ENCODE peak calls at places on chromosomes 12 and 14, in five cellular contexts. O is CD4-positive, alpha-beta T cell; H is H54; K is hypothalamus; M is pons. Q is an unnamed sample.

GRCh38 chr12:6469609-6470374 is 685 bp downstream of the VAMP1 start:
- DNase-seq in K (no peak), M (no peak), O (no peak), H (no peak), Q (no peak)

GRCh38 chr12:46764005-46764404 is 61.8 kb downstream of the SLC38A4 start:
- DNase-seq in O (no peak), M (no peak), K (no peak), H (no peak), Q (no peak)

GRCh38 chr12:58393152-58393551 is 451.8 kb downstream of the ATP23 start:
- DNase-seq in H (peak), M (no peak), K (no peak), O (no peak), Q (no peak)

GRCh38 chr14:44901696-44902095 is 60.1 kb downstream of the KLHL28 start:
- DNase-seq in K (no peak), M (no peak), H (no peak), O (no peak), Q (no peak)

GRCh38 chr14:69698572-69698971 is 68.4 kb upstream of the SRSF5 start:
- DNase-seq in K (no peak), O (no peak), H (no peak), M (no peak), Q (no peak)

GRCh38 chr14:61152851-61153364 is 128.2 kb downstream of the TMEM30B start:
- DNase-seq in H (no peak), K (no peak), O (no peak), M (no peak), Q (no peak)

GRCh38 chr14:105333020-105333490 is 18.5 kb downstream of the PACS2 start:
- DNase-seq in H (no peak), K (no peak), M (no peak), O (no peak), Q (no peak)

GRCh38 chr14:105059035-105059916 is 6.0 kb downstream of the GPR132 start:
- DNase-seq in O (no peak), M (no peak), K (no peak), H (no peak), Q (no peak)

GRCh38 chr12:68521848-68522502 is 88.7 kb upstream of the RAP1B start:
- DNase-seq in M (no peak), O (no peak), H (no peak), K (no peak), Q (no peak)

GRCh38 chr14:33542338-33543290 is 408.3 kb downstream of the EGLN3 start:
- DNase-seq in M (no peak), K (no peak), O (no peak), H (no peak), Q (no peak)

GRCh38 chr12:42696424-42697149 is 107.0 kb upstream of the PRICKLE1 start:
- DNase-seq in K (no peak), O (no peak), H (no peak), M (no peak), Q (no peak)

GRCh38 chr14:63663428-63664142 is 21.9 kb upstream of the WDR89 start:
- DNase-seq in O (no peak), K (no peak), M (no peak), H (no peak), Q (peak)

GRCh38 chr14:50677527-50678063 is 9.5 kb upstream of the SAV1 start:
- DNase-seq in O (no peak), K (no peak), M (peak), H (no peak), Q (peak)

GRCh38 chr12:27901959-27902358 is 70.6 kb downstream of the PTHLH start:
- DNase-seq in O (no peak), H (no peak), K (no peak), M (no peak), Q (no peak)

GRCh38 chr12:50564948-50565297 is 60.1 kb downstream of the DIP2B start:
- DNase-seq in H (no peak), M (no peak), O (no peak), K (no peak), Q (no peak)

GRCh38 chr12:89884917-89885316 is 176.3 kb upstream of the ATP2B1 start:
- DNase-seq in O (no peak), H (no peak), K (no peak), M (no peak), Q (no peak)

GRCh38 chr12:51320311-51320694 is 3.7 kb downstream of the BIN2 start:
- DNase-seq in K (no peak), H (no peak), M (no peak), O (no peak), Q (no peak)

GRCh38 chr14:89607453-89607852 is 190.4 kb upstream of the FOXN3 start:
- DNase-seq in H (no peak), K (no peak), M (no peak), O (no peak), Q (no peak)

GRCh38 chr12:88952543-88952942 is 372.3 kb upstream of the KITLG start:
- DNase-seq in H (no peak), K (no peak), M (no peak), O (no peak), Q (peak)

Q was measured in PC-9.